ENCODE peak calls at places on chromosome 19, in four cellular contexts. B is neuronal stem cell, H is PC-3, Q is astrocyte. P is an unnamed sample.
A peak's percentile ranks its signal among the peaks of the same experiment; 100 is the strongest.

GRCh38 chr19:41023193-41023592 is 32.1 kb downstream of the CYP2B6 start:
- DNase-seq in B (no peak), H (no peak), Q (no peak), P (no peak)

GRCh38 chr19:15129856-15130580 is 22.8 kb downstream of the SYDE1 start:
- DNase-seq in B (no peak), H (peak; percentile 92), Q (no peak), P (no peak)

GRCh38 chr19:4431808-4432674 is 25.6 kb downstream of the UBXN6 start:
- DNase-seq in B (no peak), H (no peak), Q (no peak), P (no peak)

GRCh38 chr19:50906217-50906616 is 5.0 kb downstream of the KLK4 start:
- DNase-seq in B (peak; percentile 50), H (peak; percentile 73), Q (no peak), P (peak; percentile 6)

GRCh38 chr19:55285225-55285890 is 1.6 kb downstream of the BRSK1 start:
- DNase-seq in B (no peak), H (no peak), Q (no peak), P (peak; percentile 9)

GRCh38 chr19:56097776-56098175 is 23.3 kb downstream of the ZNF787 start:
- DNase-seq in B (no peak), H (no peak), Q (no peak), P (no peak)

GRCh38 chr19:54587026-54587425 is 6.4 kb upstream of the LILRA1 start:
- DNase-seq in B (no peak), H (no peak), Q (no peak), P (no peak)

GRCh38 chr19:42110658-42111057 is 21.6 kb downstream of the POU2F2 start:
- DNase-seq in B (no peak), H (no peak), Q (no peak), P (no peak)

GRCh38 chr19:1261512-1261862 is 7.6 kb upstream of the CIRBP start:
- DNase-seq in B (no peak), H (no peak), Q (no peak), P (no peak)

GRCh38 chr19:45863840-45864628 is at the start of gene FOXA3:
- DNase-seq in B (no peak), H (peak; percentile 39), Q (no peak), P (peak; percentile 15)

GRCh38 chr19:34430738-34431625 is 2.8 kb downstream of the UBA2 start:
- DNase-seq in B (peak; percentile 20), H (peak; percentile 59), Q (peak; percentile 26), P (peak; percentile 41)

GRCh38 chr19:29872224-29872731 is 60.5 kb downstream of the CCNE1 start:
- DNase-seq in B (peak; percentile 31), H (no peak), Q (peak; percentile 6), P (peak; percentile 5)

GRCh38 chr19:50870417-50871089 is 2.7 kb upstream of the KLK2 start:
- DNase-seq in B (no peak), H (no peak), Q (no peak), P (no peak)

GRCh38 chr19:3986260-3987041 is 1.2 kb upstream of the EEF2 start:
- DNase-seq in B (peak; percentile 52), H (peak; percentile 74), Q (peak; percentile 52), P (peak; percentile 68)

GRCh38 chr19:17075860-17076538 is 422 bp downstream of the MYO9B start:
- DNase-seq in B (no peak), H (peak; percentile 18), Q (no peak), P (no peak)

GRCh38 chr19:23439623-23440022 is 44.4 kb upstream of the ZNF91 start:
- DNase-seq in B (no peak), H (no peak), Q (no peak), P (no peak)

GRCh38 chr19:566403-566802 is 6.0 kb upstream of the BSG start:
- DNase-seq in B (no peak), H (no peak), Q (no peak), P (peak; percentile 93)

GRCh38 chr19:1045247-1045603 is 5.3 kb downstream of the ABCA7 start:
- DNase-seq in B (no peak), H (peak; percentile 66), Q (no peak), P (no peak)

GRCh38 chr19:371501-372160 is 27.0 kb upstream of the MIER2 start:
- DNase-seq in B (no peak), H (no peak), Q (no peak), P (no peak)

GRCh38 chr19:4149518-4150288 is 3.7 kb upstream of the CREB3L3 start:
- DNase-seq in B (no peak), H (no peak), Q (no peak), P (no peak)

GRCh38 chr19:33476151-33476707 is 45.4 kb downstream of the PEPD start:
- DNase-seq in B (no peak), H (no peak), Q (no peak), P (no peak)

GRCh38 chr19:35345671-35346111 is 2.0 kb upstream of the FFAR1 start:
- DNase-seq in B (no peak), H (no peak), Q (no peak), P (no peak)

GRCh38 chr19:41565384-41565730 is 10.6 kb upstream of the CEACAM21 start:
- DNase-seq in B (no peak), H (no peak), Q (no peak), P (no peak)

GRCh38 chr19:45670670-45671453 is 2.8 kb downstream of the GIPR start:
- DNase-seq in B (peak; percentile 76), H (peak; percentile 71), Q (no peak), P (peak; percentile 14)

GRCh38 chr19:53904909-53905308 is 4.2 kb upstream of the CACNG7 start:
- DNase-seq in B (no peak), H (peak; percentile 77), Q (no peak), P (no peak)

GRCh38 chr19:42286349-42287016 is 15.4 kb upstream of the PRR19 start:
- DNase-seq in B (no peak), H (no peak), Q (no peak), P (peak; percentile 52)

GRCh38 chr19:14315433-14315832 is 65.8 kb upstream of the ADGRE5 start:
- DNase-seq in B (no peak), H (no peak), Q (no peak), P (no peak)

GRCh38 chr19:7152568-7152967 is 83.1 kb downstream of the ZNF557 start:
- DNase-seq in B (no peak), H (no peak), Q (no peak), P (no peak)

GRCh38 chr19:14089662-14090508 is 666 bp downstream of the SAMD1 start:
- DNase-seq in B (peak; percentile 61), H (peak; percentile 58), Q (peak; percentile 71), P (peak; percentile 79)

GRCh38 chr19:56252699-56253422 is 19.7 kb upstream of the EDDM13 start:
- DNase-seq in B (peak; percentile 69), H (peak; percentile 73), Q (peak; percentile 28), P (peak; percentile 62)

GRCh38 chr19:33008738-33009137 is 36.7 kb downstream of the FAAP24 start:
- DNase-seq in B (no peak), H (no peak), Q (no peak), P (no peak)

GRCh38 chr19:3607398-3608078 is 863 bp upstream of the TBXA2R start:
- DNase-seq in B (no peak), H (peak; percentile 46), Q (peak; percentile 27), P (no peak)

GRCh38 chr19:2320057-2320456 is 8.3 kb downstream of the LSM7 start:
- DNase-seq in B (no peak), H (no peak), Q (no peak), P (no peak)

GRCh38 chr19:6181119-6181518 is 45.7 kb downstream of the ACSBG2 start:
- DNase-seq in B (no peak), H (no peak), Q (no peak), P (no peak)

GRCh38 chr19:36246006-36246391 is 31.1 kb downstream of the ZNF146 start:
- DNase-seq in B (no peak), H (no peak), Q (no peak), P (no peak)

GRCh38 chr19:34232566-34233481 is 21.5 kb upstream of the GARRE1 start:
- DNase-seq in B (no peak), H (peak; percentile 86), Q (peak; percentile 98), P (peak; percentile 98)

GRCh38 chr19:4473708-4474503 is 1.8 kb downstream of the HDGFL2 start:
- DNase-seq in B (no peak), H (no peak), Q (no peak), P (peak; percentile 10)

GRCh38 chr19:49475995-49476880 is 2.2 kb downstream of the FLT3LG start:
- DNase-seq in B (peak; percentile 58), H (no peak), Q (no peak), P (no peak)
- H3K27ac ChIP-seq in B (peak overlapping the region; percentile 56), H (no peak overlapping the region), Q (no peak overlapping the region), P (no peak overlapping the region)

DNA sequence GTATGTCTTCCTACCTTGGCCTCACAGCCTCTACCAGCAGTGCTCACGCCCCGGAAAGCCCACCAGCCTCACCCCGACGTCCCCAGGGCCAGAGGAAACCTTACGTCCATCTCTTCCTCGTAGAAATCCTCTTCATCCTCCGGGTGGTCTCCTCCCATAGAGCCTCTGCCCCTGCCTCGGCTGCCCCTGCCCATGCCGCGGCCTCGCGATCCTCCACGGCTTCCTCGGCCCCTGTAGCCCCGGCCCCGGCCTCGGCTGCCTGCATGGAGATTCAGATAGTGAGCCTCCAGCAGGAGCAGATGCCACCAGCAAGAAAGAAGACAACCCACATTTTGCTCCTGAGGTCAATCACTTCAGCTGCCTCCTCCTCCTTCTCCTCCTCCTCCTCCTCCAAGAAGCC is 27.3 kb downstream of the ZC3H4 start:
- DNase-seq in B (no peak), H (no peak), Q (no peak), P (no peak)
- H3K4me2 ChIP-seq in B (no peak overlapping the region), H (no peak overlapping the region), Q (no peak overlapping the region), P (no peak overlapping the region)

GRCh38 chr19:38278751-38279150 is 14.4 kb downstream of the SPINT2 start:
- DNase-seq in B (no peak), H (no peak), Q (no peak), P (no peak)

GRCh38 chr19:38276942-38277517 is 12.7 kb downstream of the SPINT2 start:
- DNase-seq in B (no peak), H (no peak), Q (no peak), P (no peak)

GRCh38 chr19:38277969-38278680 is 13.8 kb downstream of the SPINT2 start:
- DNase-seq in B (no peak), H (peak; percentile 17), Q (peak; percentile 48), P (peak; percentile 63)

GRCh38 chr19:38280030-38280921 is 15.9 kb downstream of the SPINT2 start:
- DNase-seq in B (no peak), H (no peak), Q (no peak), P (no peak)

GRCh38 chr19:38277549-38277948 is 13.2 kb downstream of the SPINT2 start:
- DNase-seq in B (no peak), H (peak; percentile 84), Q (no peak), P (peak; percentile 68)
- H3K27ac ChIP-seq in B (no peak overlapping the region), H (peak overlapping the region; percentile 65), Q (no peak overlapping the region), P (peak overlapping the region; percentile 50)

DNA sequence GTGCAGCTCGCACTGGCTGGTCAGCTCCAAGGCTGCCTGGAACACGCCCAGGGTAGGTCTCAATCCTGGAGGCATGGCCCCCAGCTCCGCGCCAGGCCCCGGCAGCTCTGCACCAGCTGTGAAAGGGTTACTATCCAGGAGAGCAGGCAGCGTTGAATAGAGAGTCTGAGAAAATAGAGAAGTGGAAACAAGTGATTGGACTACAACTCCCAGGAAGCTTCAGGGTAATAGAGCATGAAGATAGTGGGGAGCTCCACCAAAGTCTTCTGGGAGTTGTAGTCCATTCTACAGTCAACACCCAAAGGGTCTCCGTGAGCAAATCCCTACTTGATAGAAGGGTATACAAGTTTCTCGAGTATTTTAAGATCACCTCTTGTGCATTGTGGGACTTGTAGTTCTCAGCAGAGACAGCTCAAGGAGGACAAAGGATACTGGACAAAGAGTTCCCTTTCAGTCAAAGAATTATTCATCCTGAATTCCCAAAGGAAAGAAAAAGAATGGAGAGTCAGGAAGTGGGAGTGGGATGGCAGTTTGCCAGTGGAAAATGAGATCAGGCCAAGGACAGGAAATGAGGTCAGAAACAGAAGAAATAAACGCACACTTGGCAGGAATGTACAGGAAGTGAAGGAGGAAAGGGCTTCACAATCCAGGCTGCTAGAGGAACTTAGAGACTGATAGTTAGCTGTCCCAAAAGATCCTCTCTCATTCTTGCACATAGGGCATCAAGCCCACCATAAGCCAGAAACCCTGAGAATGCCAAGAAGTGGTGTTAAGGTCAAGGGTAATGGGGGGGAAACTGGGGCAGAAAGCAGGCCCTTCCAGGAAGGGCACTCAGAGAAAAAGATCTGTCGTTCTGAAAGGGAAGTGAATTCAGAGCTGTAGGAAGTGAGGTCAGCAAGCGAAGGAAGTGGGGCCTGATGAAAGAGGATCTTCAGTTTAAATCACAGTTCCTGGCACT is 5.5 kb upstream of the MAMSTR start:
- DNase-seq in B (no peak), H (peak; percentile 50), Q (peak; percentile 71), P (peak; percentile 93)
- H3K4me2 ChIP-seq in B (no peak overlapping the region), H (no peak overlapping the region), Q (peak overlapping the region; percentile 56), P (no peak overlapping the region)

P was measured in fibroblast of lung.